ENCODE peak calls at places on chromosomes 6 and 20, in seven cellular contexts. V is colonic mucosa, M is epithelial cell of esophagus, P is upper lobe of right lung, S is psoas muscle, A is left lung, F is cardiac muscle cell. T is an unnamed sample.

GRCh38 chr20:16104783-16105182 is 468.5 kb downstream of the KIF16B start:
- DNase-seq in V (no peak), M (no peak), P (no peak), S (no peak), A (no peak), F (no peak), T (no peak)

GRCh38 chr6:56400273-56400672 is 152.9 kb upstream of the COL21A1 start:
- DNase-seq in V (no peak), M (no peak), P (no peak), S (no peak), A (no peak), F (no peak), T (no peak)

GRCh38 chr20:16922834-16923233 is 174.7 kb downstream of the OTOR start:
- DNase-seq in V (no peak), M (peak), P (no peak), S (no peak), A (no peak), F (no peak), T (peak)

GRCh38 chr6:131744432-131744831 is 33.6 kb upstream of the CTAGE9 start:
- DNase-seq in V (no peak), M (no peak), P (no peak), S (no peak), A (no peak), F (no peak), T (no peak)

GRCh38 chr6:137808191-137808590 is 58.9 kb upstream of the TNFAIP3 start:
- DNase-seq in V (no peak), M (peak), P (no peak), S (no peak), A (no peak), F (no peak), T (peak)

GRCh38 chr6:39416728-39417127 is 94.2 kb upstream of the KCNK16 start:
- DNase-seq in V (no peak), M (peak), P (no peak), S (no peak), A (no peak), F (no peak), T (peak)

GRCh38 chr6:15329154-15329781 is 83.4 kb downstream of the JARID2 start:
- DNase-seq in V (no peak), M (peak), P (no peak), S (no peak), A (no peak), F (no peak), T (peak)

GRCh38 chr20:2103454-2104153 is 2.0 kb downstream of the STK35 start:
- DNase-seq in V (peak), M (no peak), P (no peak), S (no peak), A (no peak), F (peak), T (no peak)

GRCh38 chr6:37242429-37243052 is 15.0 kb upstream of the TBC1D22B start:
- DNase-seq in V (peak), M (peak), P (no peak), S (no peak), A (no peak), F (no peak), T (peak)

GRCh38 chr6:82778985-82779384 is 286.7 kb downstream of the UBE3D start:
- DNase-seq in V (no peak), M (no peak), P (no peak), S (no peak), A (no peak), F (no peak), T (no peak)

GRCh38 chr6:107576852-107577251 is 86.9 kb downstream of the SOBP start:
- DNase-seq in V (no peak), M (peak), P (no peak), S (no peak), A (no peak), F (no peak), T (peak)

GRCh38 chr6:22886881-22887581 is 317.7 kb downstream of the HDGFL1 start:
- DNase-seq in V (no peak), M (peak), P (no peak), S (no peak), A (no peak), F (no peak), T (peak)

GRCh38 chr6:16700202-16700997 is 60.9 kb downstream of the ATXN1 start:
- DNase-seq in V (no peak), M (no peak), P (no peak), S (no peak), A (no peak), F (peak), T (no peak)

GRCh38 chr6:41530476-41530875 is 15.7 kb upstream of the FOXP4 start:
- DNase-seq in V (no peak), M (no peak), P (no peak), S (no peak), A (no peak), F (no peak), T (no peak)

GRCh38 chr6:43455034-43455747 is at the start of gene DLK2:
- DNase-seq in V (no peak), M (peak), P (no peak), S (no peak), A (peak), F (peak), T (no peak)

GRCh38 chr6:2916354-2916925 is 13.3 kb upstream of the SERPINB9 start:
- DNase-seq in V (no peak), M (no peak), P (no peak), S (no peak), A (no peak), F (no peak), T (no peak)

GRCh38 chr6:64672131-64672530 is 1034.9 kb downstream of the EYS start:
- DNase-seq in V (no peak), M (no peak), P (no peak), S (no peak), A (no peak), F (no peak), T (peak)

GRCh38 chr6:4664117-4664626 is 112.0 kb upstream of the CDYL start:
- DNase-seq in V (peak), M (peak), P (no peak), S (peak), A (no peak), F (no peak), T (peak)

GRCh38 chr6:70312165-70312564 is 9.3 kb upstream of the COL9A1 start:
- DNase-seq in V (no peak), M (peak), P (no peak), S (no peak), A (no peak), F (no peak), T (peak)

GRCh38 chr20:60553095-60553494 is 594.9 kb downstream of the CDH26 start:
- DNase-seq in V (no peak), M (no peak), P (no peak), S (no peak), A (no peak), F (no peak), T (no peak)

GRCh38 chr6:54970337-54970736 is 123.8 kb downstream of the FAM83B start:
- DNase-seq in V (no peak), M (peak), P (no peak), S (no peak), A (no peak), F (no peak), T (no peak)

GRCh38 chr6:83536034-83536646 is 23.8 kb downstream of the PRSS35 start:
- DNase-seq in V (peak), M (peak), P (no peak), S (no peak), A (no peak), F (peak), T (peak)

GRCh38 chr6:39530201-39530759 is 194.9 kb downstream of the KIF6 start:
- DNase-seq in V (no peak), M (peak), P (no peak), S (no peak), A (no peak), F (no peak), T (peak)

GRCh38 chr6:30548375-30548774 is 7.9 kb downstream of the GNL1 start:
- DNase-seq in V (no peak), M (no peak), P (no peak), S (peak), A (no peak), F (no peak), T (peak)

GRCh38 chr6:2684059-2684749 is 66.5 kb downstream of the MYLK4 start:
- DNase-seq in V (no peak), M (peak), P (no peak), S (no peak), A (no peak), F (no peak), T (peak)

GRCh38 chr6:41975276-41975675 is 33.7 kb upstream of the CCND3 start:
- DNase-seq in V (no peak), M (no peak), P (no peak), S (no peak), A (no peak), F (no peak), T (no peak)

GRCh38 chr20:21557246-21557982 is 43.5 kb upstream of the NKX2-2 start:
- DNase-seq in V (no peak), M (no peak), P (no peak), S (no peak), A (no peak), F (no peak), T (no peak)

GRCh38 chr20:60268502-60268901 is 310.3 kb downstream of the CDH26 start:
- DNase-seq in V (no peak), M (no peak), P (no peak), S (no peak), A (no peak), F (no peak), T (no peak)

GRCh38 chr6:168834814-168835213 is 393.8 kb downstream of the SMOC2 start:
- DNase-seq in V (no peak), M (no peak), P (no peak), S (no peak), A (no peak), F (no peak), T (no peak)

GRCh38 chr6:11580686-11581085 is 43.1 kb downstream of the TMEM170B start:
- DNase-seq in V (no peak), M (peak), P (no peak), S (no peak), A (no peak), F (no peak), T (no peak)
- H3K4me3 ChIP-seq in V (no peak), M (no peak), P (no peak), S (no peak), A (no peak), F (no peak), T (no peak)

GRCh38 chr6:52575490-52575868 is 1.4 kb downstream of the TRAM2 start:
- DNase-seq in V (no peak), M (no peak), P (no peak), S (no peak), A (no peak), F (no peak), T (peak)

GRCh38 chr6:52577778-52578473 is 1.1 kb upstream of the TRAM2 start:
- DNase-seq in V (no peak), M (no peak), P (no peak), S (no peak), A (no peak), F (no peak), T (no peak)

GRCh38 chr6:52576054-52576391 is 837 bp downstream of the TRAM2 start:
- DNase-seq in V (no peak), M (no peak), P (no peak), S (no peak), A (no peak), F (no peak), T (peak)

GRCh38 chr6:52577022-52577777 is at the start of gene TRAM2:
- DNase-seq in V (peak), M (peak), P (peak), S (peak), A (peak), F (peak), T (peak)

DNA sequence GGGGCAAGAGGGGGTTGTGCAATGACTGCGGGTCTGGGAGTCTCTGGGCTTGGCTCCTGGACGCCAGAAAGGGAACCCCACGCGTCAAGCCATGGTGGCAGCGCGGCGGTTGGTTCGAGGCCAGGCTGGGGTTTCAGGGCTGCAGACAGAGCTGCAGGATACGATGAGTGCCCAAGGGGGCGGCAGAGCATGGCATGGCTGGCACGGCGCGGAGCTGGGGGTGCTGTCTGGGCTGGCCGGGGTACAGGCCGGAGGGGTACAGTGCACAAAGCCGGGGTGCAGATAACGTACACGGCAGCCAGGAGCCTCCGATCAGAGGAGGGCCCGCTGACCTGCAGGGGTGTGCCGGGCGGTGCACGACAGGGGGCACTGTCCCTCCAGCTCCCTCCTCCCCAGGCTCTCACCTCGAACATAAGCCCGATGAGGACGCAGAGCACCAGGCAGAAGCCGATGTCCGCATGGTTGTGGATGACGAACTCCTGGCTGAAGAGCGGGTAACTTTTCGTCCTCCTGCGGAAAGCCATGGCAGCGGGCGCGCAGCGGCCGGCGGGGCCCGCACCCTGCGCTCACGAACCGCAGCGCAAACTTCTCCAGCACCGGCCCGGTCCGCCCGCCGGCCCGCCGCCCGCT is 353 bp downstream of the TRAM2 start:
- DNase-seq in V (peak), M (peak), P (peak), S (peak), A (peak), F (no peak), T (peak)
- TF ChIP-seq CTCF in V (peak), M (peak), P (peak), S (peak), A (peak), F (peak), T (peak)

GRCh38 chr20:23048283-23049200 is 930 bp downstream of the THBD start:
- DNase-seq in V (peak), M (peak), P (peak), S (peak), A (peak), F (peak), T (peak)

GRCh38 chr20:23049933-23050838 is 714 bp upstream of the THBD start:
- DNase-seq in V (peak), M (peak), P (peak), S (peak), A (peak), F (peak), T (no peak)

GRCh38 chr20:23050847-23051627 is 1.6 kb upstream of the THBD start:
- DNase-seq in V (peak), M (peak), P (peak), S (peak), A (peak), F (peak), T (peak)

GRCh38 chr20:23049201-23049932 is at the start of gene THBD:
- DNase-seq in V (peak), M (peak), P (peak), S (peak), A (peak), F (peak), T (peak)

DNA sequence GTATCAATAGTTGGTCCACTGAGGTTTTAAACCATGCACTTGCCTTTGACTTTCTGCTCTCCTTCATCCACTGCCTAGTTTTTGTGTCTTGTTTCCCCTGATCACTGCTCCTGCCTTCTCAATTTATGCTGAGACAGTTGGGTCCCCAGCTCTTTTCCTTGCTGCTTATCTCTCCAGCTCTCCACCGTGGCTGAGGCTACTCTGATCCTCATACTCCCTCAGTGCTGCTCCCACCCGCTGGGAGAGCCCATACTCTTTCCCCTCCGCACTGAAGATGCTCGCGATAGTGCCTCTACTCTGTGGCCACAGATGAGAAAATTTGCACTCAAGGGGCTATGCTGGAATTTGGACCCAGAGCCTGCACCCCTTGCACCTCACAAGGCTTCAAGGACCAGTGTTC is 3.4 kb upstream of the THBD start:
- DNase-seq in V (no peak), M (no peak), P (no peak), S (no peak), A (no peak), F (no peak), T (no peak)
- H3K4me3 ChIP-seq in V (no peak), M (no peak), P (no peak), S (no peak), A (no peak), F (no peak), T (no peak)

GRCh38 chr6:121504227-121504626 is 68.8 kb downstream of the GJA1 start:
- DNase-seq in V (no peak), M (peak), P (no peak), S (no peak), A (no peak), F (no peak), T (peak)

GRCh38 chr6:121510568-121511177 is 75.2 kb downstream of the GJA1 start:
- DNase-seq in V (no peak), M (peak), P (no peak), S (no peak), A (no peak), F (no peak), T (no peak)

GRCh38 chr6:121506761-121507754 is 71.6 kb downstream of the GJA1 start:
- DNase-seq in V (no peak), M (peak), P (no peak), S (peak), A (no peak), F (peak), T (peak)

GRCh38 chr6:121503633-121504032 is 68.2 kb downstream of the GJA1 start:
- DNase-seq in V (no peak), M (no peak), P (no peak), S (no peak), A (no peak), F (no peak), T (no peak)

DNA sequence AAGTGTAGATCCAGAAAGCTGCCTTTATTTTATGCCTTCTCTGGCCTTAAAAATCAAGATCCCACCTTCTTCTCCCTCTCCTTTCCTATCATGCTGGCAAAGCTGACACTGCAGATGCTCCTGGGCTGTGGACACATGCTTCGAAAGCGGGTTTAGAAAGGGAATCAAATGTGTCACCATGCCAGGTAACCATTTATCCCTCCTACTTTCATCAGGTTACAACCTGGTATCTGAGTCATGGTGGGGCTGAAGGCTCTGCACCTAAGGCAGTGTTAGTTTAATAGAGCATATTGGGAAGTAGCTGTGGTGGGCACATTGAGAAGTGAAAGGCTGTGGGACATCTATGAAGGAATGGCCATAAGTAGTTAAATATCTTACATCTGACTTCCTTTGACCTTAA is 69.8 kb downstream of the GJA1 start:
- DNase-seq in V (no peak), M (peak), P (no peak), S (no peak), A (no peak), F (no peak), T (no peak)
- TF ChIP-seq CTCF in V (no peak), M (no peak), P (no peak), S (no peak), A (no peak), F (no peak), T (no peak)